ENCODE peak calls at places on chromosomes 4 and X, in eight cellular contexts. One of them, this sample, is unnamed.

GRCh38 chr4:31290836-31291235 is 570.7 kb downstream of the PCDH7 start:
- DNase-seq in heart left ventricle: no peak
- DNase-seq in spleen: no peak
- DNase-seq in suprapubic skin: no peak
- DNase-seq in tibial nerve: no peak
- DNase-seq in transverse colon: no peak
- DNase-seq in NB4: no peak
- DNase-seq in right lobe of liver: no peak
- DNase-seq in this sample: no peak

GRCh38 chr4:154292589-154292988 is 199.0 kb downstream of the DCHS2 start:
- DNase-seq in heart left ventricle: no peak
- DNase-seq in spleen: no peak
- DNase-seq in suprapubic skin: no peak
- DNase-seq in tibial nerve: no peak
- DNase-seq in transverse colon: no peak
- DNase-seq in NB4: peak
- DNase-seq in right lobe of liver: no peak
- DNase-seq in this sample: no peak

GRCh38 chr4:67556426-67556825 is 2.1 kb upstream of the STAP1 start:
- DNase-seq in heart left ventricle: no peak
- DNase-seq in spleen: no peak
- DNase-seq in suprapubic skin: no peak
- DNase-seq in tibial nerve: no peak
- DNase-seq in transverse colon: no peak
- DNase-seq in NB4: no peak
- DNase-seq in right lobe of liver: no peak
- DNase-seq in this sample: no peak

GRCh38 chr4:18167831-18168230 is 146.3 kb upstream of the LCORL start:
- DNase-seq in heart left ventricle: no peak
- DNase-seq in spleen: no peak
- DNase-seq in suprapubic skin: no peak
- DNase-seq in tibial nerve: no peak
- DNase-seq in transverse colon: no peak
- DNase-seq in NB4: peak
- DNase-seq in right lobe of liver: no peak
- DNase-seq in this sample: no peak

GRCh38 chr4:169044723-169045447 is 34.8 kb upstream of the CBR4 start:
- DNase-seq in heart left ventricle: no peak
- DNase-seq in spleen: no peak
- DNase-seq in suprapubic skin: no peak
- DNase-seq in tibial nerve: no peak
- DNase-seq in transverse colon: no peak
- DNase-seq in NB4: no peak
- DNase-seq in right lobe of liver: no peak
- DNase-seq in this sample: no peak

GRCh38 chr4:132071815-132072214 is 1077.3 kb upstream of the PCDH10 start:
- DNase-seq in heart left ventricle: no peak
- DNase-seq in spleen: no peak
- DNase-seq in suprapubic skin: no peak
- DNase-seq in tibial nerve: no peak
- DNase-seq in transverse colon: no peak
- DNase-seq in NB4: no peak
- DNase-seq in right lobe of liver: no peak
- DNase-seq in this sample: no peak

GRCh38 chr4:45580306-45580705 is 543.5 kb downstream of the GABRG1 start:
- DNase-seq in heart left ventricle: no peak
- DNase-seq in spleen: no peak
- DNase-seq in suprapubic skin: no peak
- DNase-seq in tibial nerve: no peak
- DNase-seq in transverse colon: no peak
- DNase-seq in NB4: no peak
- DNase-seq in right lobe of liver: no peak
- DNase-seq in this sample: no peak

GRCh38 chrX:128717635-128718578 is 665.7 kb upstream of the ACTRT1 start:
- DNase-seq in heart left ventricle: no peak
- DNase-seq in spleen: no peak
- DNase-seq in suprapubic skin: no peak
- DNase-seq in tibial nerve: no peak
- DNase-seq in transverse colon: no peak
- DNase-seq in NB4: no peak
- DNase-seq in right lobe of liver: no peak
- DNase-seq in this sample: no peak

GRCh38 chr4:156475322-156475721 is 496.3 kb downstream of the PDGFC start:
- DNase-seq in heart left ventricle: no peak
- DNase-seq in spleen: no peak
- DNase-seq in suprapubic skin: no peak
- DNase-seq in tibial nerve: no peak
- DNase-seq in transverse colon: no peak
- DNase-seq in NB4: peak
- DNase-seq in right lobe of liver: no peak
- DNase-seq in this sample: peak

GRCh38 chrX:37787353-37787869 is 7.6 kb downstream of the CYBB start:
- DNase-seq in heart left ventricle: no peak
- DNase-seq in spleen: no peak
- DNase-seq in suprapubic skin: no peak
- DNase-seq in tibial nerve: no peak
- DNase-seq in transverse colon: no peak
- DNase-seq in NB4: peak
- DNase-seq in right lobe of liver: no peak
- DNase-seq in this sample: no peak

GRCh38 chrX:37785569-37785968 is 5.7 kb downstream of the CYBB start:
- DNase-seq in heart left ventricle: peak
- DNase-seq in spleen: peak
- DNase-seq in suprapubic skin: no peak
- DNase-seq in tibial nerve: no peak
- DNase-seq in transverse colon: no peak
- DNase-seq in NB4: peak
- DNase-seq in right lobe of liver: no peak
- DNase-seq in this sample: no peak

GRCh38 chrX:37781808-37782207 is 1.9 kb downstream of the CYBB start:
- DNase-seq in heart left ventricle: no peak
- DNase-seq in spleen: no peak
- DNase-seq in suprapubic skin: no peak
- DNase-seq in tibial nerve: no peak
- DNase-seq in transverse colon: no peak
- DNase-seq in NB4: no peak
- DNase-seq in right lobe of liver: no peak
- DNase-seq in this sample: no peak

GRCh38 chrX:37783284-37783683 is 3.4 kb downstream of the CYBB start:
- DNase-seq in heart left ventricle: peak
- DNase-seq in spleen: peak
- DNase-seq in suprapubic skin: no peak
- DNase-seq in tibial nerve: no peak
- DNase-seq in transverse colon: no peak
- DNase-seq in NB4: peak
- DNase-seq in right lobe of liver: peak
- DNase-seq in this sample: no peak

DNA sequence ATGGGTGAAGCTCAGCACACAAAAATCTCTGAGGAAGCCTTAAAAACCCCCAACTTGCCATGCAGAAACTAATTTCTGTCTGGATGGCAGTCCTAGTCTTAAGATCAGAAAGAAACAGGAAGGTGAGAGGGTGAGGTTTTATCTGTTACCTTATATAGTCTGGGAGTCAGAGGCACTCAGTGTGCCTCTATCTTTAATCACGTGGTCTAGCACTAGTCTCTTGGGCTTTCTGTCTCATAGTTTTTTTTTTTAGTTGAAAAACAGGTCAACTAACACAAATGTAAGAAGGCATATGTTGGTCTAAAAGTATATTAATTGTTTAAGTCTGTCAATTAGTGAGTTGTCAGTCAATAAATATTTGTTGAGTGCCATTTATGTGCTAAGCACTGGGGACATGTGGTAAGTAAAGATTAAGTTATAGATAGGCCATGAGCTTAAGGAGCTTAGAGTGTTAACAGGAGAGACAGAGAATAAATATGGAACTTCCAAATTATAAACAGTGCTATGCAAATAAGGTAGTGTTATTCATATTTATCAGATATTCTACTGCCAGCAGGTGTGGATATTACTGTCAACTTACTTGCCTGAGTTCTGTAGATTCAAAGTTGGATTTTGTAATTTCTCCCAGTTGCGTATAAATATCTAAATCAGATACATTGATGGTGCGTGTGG is 6.9 kb downstream of the CYBB start:
- DNase-seq in heart left ventricle: no peak
- DNase-seq in spleen: no peak
- DNase-seq in suprapubic skin: no peak
- DNase-seq in tibial nerve: no peak
- DNase-seq in transverse colon: no peak
- DNase-seq in NB4: peak
- DNase-seq in right lobe of liver: no peak
- DNase-seq in this sample: no peak
- TF ChIP-seq POLR2A in heart left ventricle: no peak
- TF ChIP-seq POLR2A in spleen: no peak
- TF ChIP-seq POLR2A in suprapubic skin: no peak
- TF ChIP-seq POLR2A in tibial nerve: no peak
- TF ChIP-seq POLR2A in transverse colon: no peak
- TF ChIP-seq POLR2A in NB4: no peak
- TF ChIP-seq POLR2A in right lobe of liver: no peak
- TF ChIP-seq POLR2A in this sample: no peak

GRCh38 chrX:68732906-68733493 is 85.5 kb downstream of the STARD8 start:
- DNase-seq in heart left ventricle: peak
- DNase-seq in spleen: peak
- DNase-seq in suprapubic skin: peak
- DNase-seq in tibial nerve: peak
- DNase-seq in transverse colon: peak
- DNase-seq in NB4: peak
- DNase-seq in right lobe of liver: no peak
- DNase-seq in this sample: peak
- TF ChIP-seq POLR2A in heart left ventricle: no peak
- TF ChIP-seq POLR2A in spleen: no peak
- TF ChIP-seq POLR2A in suprapubic skin: no peak
- TF ChIP-seq POLR2A in tibial nerve: no peak
- TF ChIP-seq POLR2A in transverse colon: no peak
- TF ChIP-seq POLR2A in NB4: no peak
- TF ChIP-seq POLR2A in right lobe of liver: no peak
- TF ChIP-seq POLR2A in this sample: no peak

DNA sequence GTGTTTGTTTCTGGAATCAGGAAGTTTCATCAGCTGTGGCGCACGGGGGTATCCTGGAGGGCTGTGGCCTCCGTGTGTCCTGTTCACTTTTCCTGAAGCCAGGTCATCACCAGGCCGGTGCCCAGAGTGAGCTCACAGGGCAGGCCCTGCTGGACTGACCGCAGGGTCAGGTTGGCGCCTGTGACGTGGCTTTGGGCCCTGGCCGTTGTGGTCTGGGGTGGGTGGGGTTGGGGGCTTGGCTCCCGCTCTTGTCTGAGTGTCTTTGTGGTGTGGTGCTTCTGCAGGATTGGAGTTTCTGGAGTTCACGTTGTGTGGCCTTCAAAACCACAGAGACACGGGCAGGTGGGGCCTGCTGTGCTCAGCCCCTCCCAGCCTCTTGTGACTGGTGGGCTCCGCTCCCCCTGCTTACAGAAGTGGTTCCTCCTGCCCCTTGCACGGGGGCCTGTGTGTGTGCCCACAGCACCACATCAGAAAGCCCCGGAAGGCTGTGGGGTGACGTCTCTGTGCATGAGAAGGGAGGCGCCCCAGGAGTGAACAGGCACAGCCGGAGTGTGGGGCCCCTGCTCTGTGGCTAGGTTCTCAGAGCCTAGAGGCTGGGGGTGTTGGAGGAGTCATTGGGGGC is 9.5 kb downstream of the RGS12 start:
- DNase-seq in heart left ventricle: no peak
- DNase-seq in spleen: peak
- DNase-seq in suprapubic skin: no peak
- DNase-seq in tibial nerve: no peak
- DNase-seq in transverse colon: no peak
- DNase-seq in NB4: peak
- DNase-seq in right lobe of liver: peak
- DNase-seq in this sample: no peak
- TF ChIP-seq POLR2A in heart left ventricle: no peak
- TF ChIP-seq POLR2A in spleen: no peak
- TF ChIP-seq POLR2A in suprapubic skin: no peak
- TF ChIP-seq POLR2A in tibial nerve: no peak
- TF ChIP-seq POLR2A in transverse colon: no peak
- TF ChIP-seq POLR2A in NB4: no peak
- TF ChIP-seq POLR2A in right lobe of liver: no peak
- TF ChIP-seq POLR2A in this sample: no peak

GRCh38 chrX:48918644-48919340 is at the start of gene PIM2:
- DNase-seq in heart left ventricle: peak
- DNase-seq in spleen: peak
- DNase-seq in suprapubic skin: peak
- DNase-seq in tibial nerve: peak
- DNase-seq in transverse colon: peak
- DNase-seq in NB4: peak
- DNase-seq in right lobe of liver: peak
- DNase-seq in this sample: peak

GRCh38 chrX:48914593-48915493 is 3.4 kb upstream of the SLC35A2 start:
- DNase-seq in heart left ventricle: no peak
- DNase-seq in spleen: no peak
- DNase-seq in suprapubic skin: no peak
- DNase-seq in tibial nerve: no peak
- DNase-seq in transverse colon: no peak
- DNase-seq in NB4: no peak
- DNase-seq in right lobe of liver: no peak
- DNase-seq in this sample: no peak

GRCh38 chrX:48919360-48919821 is 567 bp upstream of the PIM2 start:
- DNase-seq in heart left ventricle: peak
- DNase-seq in spleen: no peak
- DNase-seq in suprapubic skin: no peak
- DNase-seq in tibial nerve: no peak
- DNase-seq in transverse colon: no peak
- DNase-seq in NB4: no peak
- DNase-seq in right lobe of liver: no peak
- DNase-seq in this sample: no peak

GRCh38 chrX:48918303-48918643 is 551 bp downstream of the PIM2 start:
- DNase-seq in heart left ventricle: no peak
- DNase-seq in spleen: no peak
- DNase-seq in suprapubic skin: no peak
- DNase-seq in tibial nerve: no peak
- DNase-seq in transverse colon: no peak
- DNase-seq in NB4: no peak
- DNase-seq in right lobe of liver: no peak
- DNase-seq in this sample: peak

DNA sequence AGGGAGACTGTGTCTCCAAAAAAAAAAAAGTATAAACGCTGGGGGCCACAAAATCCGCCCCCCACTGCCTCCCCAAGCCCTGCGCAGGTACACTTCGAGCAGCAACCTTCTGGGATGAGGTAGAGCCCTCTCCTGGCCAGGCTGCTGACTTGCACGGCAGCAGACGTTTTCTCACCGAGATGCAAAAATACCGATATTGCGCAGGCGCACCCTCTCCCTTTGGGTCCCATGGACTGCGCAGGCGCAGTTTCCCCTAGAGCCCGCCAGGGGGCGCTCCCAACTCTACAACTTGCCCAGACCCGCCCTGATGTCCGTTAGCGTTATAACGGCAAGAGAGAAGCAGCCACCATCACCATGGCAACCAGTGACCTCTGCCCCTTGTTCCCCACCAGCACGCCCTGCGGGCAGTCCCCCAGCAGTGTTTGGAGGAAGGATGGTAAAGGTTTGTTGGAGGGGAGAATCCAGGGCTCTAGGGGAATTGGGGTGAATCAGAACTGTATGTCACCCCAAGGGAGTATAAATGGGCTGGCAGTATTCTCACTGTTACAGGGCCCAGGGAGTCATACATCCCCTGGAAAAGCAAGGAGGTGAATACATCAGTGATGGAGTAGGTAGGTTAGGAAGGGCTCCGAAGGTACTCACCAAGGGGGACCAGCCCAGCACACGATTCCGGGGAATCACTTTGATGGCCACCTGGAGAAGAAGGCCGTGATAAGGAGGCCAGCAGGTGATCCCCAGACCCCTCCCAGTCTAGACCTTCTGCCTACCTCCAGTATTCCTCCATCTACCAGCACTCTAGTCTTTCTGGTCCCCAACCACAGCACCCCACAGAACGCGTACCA is 1.5 kb downstream of the PIM2 start:
- DNase-seq in heart left ventricle: peak
- DNase-seq in spleen: peak
- DNase-seq in suprapubic skin: peak
- DNase-seq in tibial nerve: peak
- DNase-seq in transverse colon: peak
- DNase-seq in NB4: peak
- DNase-seq in right lobe of liver: peak
- DNase-seq in this sample: peak
- TF ChIP-seq POLR2A in heart left ventricle: no peak
- TF ChIP-seq POLR2A in spleen: no peak
- TF ChIP-seq POLR2A in suprapubic skin: no peak
- TF ChIP-seq POLR2A in tibial nerve: no peak
- TF ChIP-seq POLR2A in transverse colon: no peak
- TF ChIP-seq POLR2A in NB4: no peak
- TF ChIP-seq POLR2A in right lobe of liver: no peak
- TF ChIP-seq POLR2A in this sample: peak